ENCODE peak calls at places on chromosome 22, in seven cellular contexts. A is IMR-90, D is prostate gland, F is K562, B is sigmoid colon, C is heart left ventricle, G is gastrocnemius medialis. E is an unnamed sample.

GRCh38 chr22:35155403-35156025 is 89.6 kb downstream of the ISX start:
- DNase-seq in A (no peak), D (no peak), F (no peak), B (no peak), C (no peak), G (no peak), E (no peak)

GRCh38 chr22:45478108-45478771 is 24.4 kb upstream of the FBLN1 start:
- DNase-seq in A (peak; percentile 96), D (no peak), F (no peak), B (no peak), C (no peak), G (no peak), E (no peak)

GRCh38 chr22:28442264-28442950 is 237.2 kb downstream of the TTC28 start:
- DNase-seq in A (peak; percentile 69), D (peak; percentile 58), F (peak; percentile 83), B (peak; percentile 85), C (peak; percentile 91), G (peak; percentile 59), E (peak; percentile 84)

GRCh38 chr22:19799322-19800190 is 39.0 kb downstream of the TBX1 start:
- DNase-seq in A (peak; percentile 92), D (no peak), F (no peak), B (peak; percentile 75), C (peak; percentile 59), G (peak; percentile 45), E (peak; percentile 17)

GRCh38 chr22:35804421-35804820 is 86.7 kb downstream of the APOL5 start:
- DNase-seq in A (no peak), D (no peak), F (no peak), B (no peak), C (no peak), G (no peak), E (no peak)

GRCh38 chr22:35628732-35629131 is 11.6 kb upstream of the MB start:
- DNase-seq in A (no peak), D (no peak), F (no peak), B (no peak), C (no peak), G (no peak), E (no peak)

GRCh38 chr22:18962308-18962635 is 26.2 kb upstream of the PRODH start:
- DNase-seq in A (no peak), D (no peak), F (no peak), B (no peak), C (no peak), G (no peak), E (no peak)

GRCh38 chr22:47301820-47302475 is 539.5 kb downstream of the TBC1D22A start:
- DNase-seq in A (no peak), D (no peak), F (no peak), B (no peak), C (no peak), G (no peak), E (no peak)

GRCh38 chr22:35376728-35377472 is 4.0 kb upstream of the HMOX1 start:
- DNase-seq in A (peak; percentile 99), D (peak; percentile 91), F (peak; percentile 95), B (peak; percentile 98), C (peak; percentile 89), G (peak; percentile 85), E (peak; percentile 97)

GRCh38 chr22:23767303-23767672 is 484 bp downstream of the CHCHD10 start:
- DNase-seq in A (no peak), D (no peak), F (no peak), B (no peak), C (no peak), G (no peak), E (no peak)

GRCh38 chr22:19986410-19987341 is 29.9 kb downstream of the ARVCF start:
- DNase-seq in A (peak; percentile 61), D (peak; percentile 69), F (peak; percentile 97), B (peak; percentile 89), C (peak; percentile 93), G (peak; percentile 50), E (peak; percentile 83)

GRCh38 chr22:46752911-46753310 is 9.5 kb upstream of the TBC1D22A start:
- DNase-seq in A (no peak), D (no peak), F (no peak), B (no peak), C (no peak), G (no peak), E (no peak)

GRCh38 chr22:50609599-50609998 is 9.0 kb downstream of the MAPK8IP2 start:
- DNase-seq in A (no peak), D (no peak), F (no peak), B (no peak), C (no peak), G (no peak), E (no peak)

GRCh38 chr22:43230983-43231723 is 44.2 kb upstream of the TTLL12 start:
- DNase-seq in A (peak; percentile 28), D (peak; percentile 17), F (peak; percentile 71), B (no peak), C (peak; percentile 78), G (no peak), E (peak; percentile 65)

GRCh38 chr22:25139062-25139461 is 60.6 kb upstream of the CRYBB3 start:
- DNase-seq in A (no peak), D (peak; percentile 47), F (no peak), B (peak; percentile 74), C (peak; percentile 75), G (no peak), E (peak; percentile 52)

GRCh38 chr22:42805016-42805997 is 51.8 kb downstream of the ARFGAP3 start:
- DNase-seq in A (no peak), D (peak; percentile 89), F (no peak), B (peak; percentile 68), C (no peak), G (peak; percentile 42), E (peak; percentile 96)

GRCh38 chr22:26432619-26433311 is 3.7 kb downstream of the ASPHD2 start:
- DNase-seq in A (no peak), D (no peak), F (no peak), B (no peak), C (no peak), G (no peak), E (no peak)

GRCh38 chr22:46953968-46954755 is 191.7 kb downstream of the TBC1D22A start:
- DNase-seq in A (peak; percentile 13), D (no peak), F (no peak), B (no peak), C (no peak), G (no peak), E (no peak)

GRCh38 chr22:49825944-49826602 is 1.6 kb downstream of the BRD1 start:
- DNase-seq in A (peak; percentile 72), D (no peak), F (peak; percentile 55), B (no peak), C (peak; percentile 68), G (no peak), E (no peak)

GRCh38 chr22:27259390-27259789 is 542.2 kb downstream of the MN1 start:
- DNase-seq in A (no peak), D (no peak), F (no peak), B (no peak), C (no peak), G (no peak), E (no peak)

GRCh38 chr22:44676441-44677298 is 25.3 kb upstream of the PRR5 start:
- DNase-seq in A (peak; percentile 13), D (no peak), F (peak; percentile 94), B (no peak), C (peak; percentile 46), G (no peak), E (no peak)

GRCh38 chr22:24807284-24807950 is 1.4 kb downstream of the SGSM1 start:
- DNase-seq in A (no peak), D (peak; percentile 45), F (no peak), B (no peak), C (no peak), G (no peak), E (peak; percentile 56)

GRCh38 chr22:40819741-40820140 is 595 bp upstream of the SLC25A17 start:
- DNase-seq in A (peak; percentile 42), D (no peak), F (no peak), B (no peak), C (no peak), G (no peak), E (no peak)

GRCh38 chr22:31044262-31044861 is 36.8 kb upstream of the SMTN start:
- DNase-seq in A (peak; percentile 74), D (no peak), F (no peak), B (peak; percentile 93), C (peak; percentile 85), G (no peak), E (no peak)
- TF ChIP-seq POLR2A in A (no peak), D (no peak), F (no peak), B (no peak), C (no peak), G (no peak), E (no peak)

GRCh38 chr22:31972180-31972579 is 27.8 kb downstream of the YWHAH start:
- DNase-seq in A (no peak), D (no peak), F (no peak), B (no peak), C (no peak), G (no peak), E (no peak)

GRCh38 chr22:31980628-31981027 is 36.3 kb downstream of the YWHAH start:
- DNase-seq in A (no peak), D (no peak), F (no peak), B (no peak), C (no peak), G (no peak), E (no peak)

GRCh38 chr22:31973739-31974138 is 29.4 kb downstream of the YWHAH start:
- DNase-seq in A (no peak), D (no peak), F (no peak), B (no peak), C (no peak), G (no peak), E (no peak)

GRCh38 chr22:31977141-31977781 is 32.9 kb downstream of the YWHAH start:
- DNase-seq in A (peak; percentile 54), D (peak; percentile 78), F (peak; percentile 74), B (peak; percentile 75), C (peak; percentile 79), G (peak; percentile 48), E (peak; percentile 78)

DNA sequence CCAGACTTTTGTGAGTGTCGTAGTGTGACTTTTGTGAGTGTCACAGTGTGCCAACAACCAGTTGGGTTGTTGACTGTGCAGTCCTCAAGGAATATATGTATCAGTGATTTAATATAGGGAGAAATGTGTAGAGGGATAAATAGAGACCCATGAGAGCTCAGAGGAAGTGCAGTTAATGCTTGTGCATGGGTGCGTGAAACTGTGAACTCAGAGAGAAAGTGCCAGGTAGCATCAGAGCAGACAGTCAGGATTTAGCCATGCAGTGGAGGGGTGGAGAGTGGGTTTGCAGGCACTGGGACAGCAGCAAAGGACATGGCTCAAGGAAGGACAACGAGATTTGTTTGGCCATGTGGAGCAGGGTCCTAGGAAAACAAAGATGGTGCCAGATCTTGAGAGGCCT is 33.6 kb downstream of the YWHAH start:
- DNase-seq in A (no peak), D (no peak), F (no peak), B (no peak), C (no peak), G (no peak), E (no peak)
- H3K4me3 ChIP-seq in A (no peak overlapping the region), D (no peak overlapping the region), F (no peak overlapping the region), B (no peak overlapping the region), C (no peak overlapping the region), G (no peak overlapping the region), E (no peak overlapping the region)

DNA sequence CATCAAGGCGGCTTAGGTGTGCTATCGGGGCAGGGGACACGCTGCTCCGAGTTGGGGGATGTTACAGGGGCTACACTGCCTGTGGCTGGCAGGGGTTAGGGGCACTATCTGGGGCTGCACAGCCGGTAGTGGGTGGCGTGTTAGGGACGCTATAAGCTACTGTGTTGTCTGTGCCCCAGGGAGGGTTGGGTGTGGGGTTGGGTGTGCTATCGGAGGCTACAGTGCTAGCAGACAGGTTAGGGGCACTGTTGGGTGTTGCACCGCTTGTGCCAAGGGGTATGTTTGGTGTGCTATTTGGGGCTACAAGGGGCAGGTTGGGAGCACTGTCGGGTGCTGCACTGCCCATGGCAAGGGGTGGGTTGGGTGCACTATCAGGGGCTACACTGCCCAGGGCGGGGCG is 120.2 kb upstream of the VPREB1 start:
- DNase-seq in A (no peak), D (no peak), F (no peak), B (no peak), C (no peak), G (no peak), E (no peak)
- H3K27me3 ChIP-seq in A (peaks cover 25% of the 10 kb centered on the region), D (no peaks in the 10 kb centered on the region), F (peaks cover 28% of the 10 kb centered on the region), B (no peaks in the 10 kb centered on the region), C (peaks cover 26% of the 10 kb centered on the region), G (peaks cover 2% of the 10 kb centered on the region), E (no peaks in the 10 kb centered on the region)

GRCh38 chr22:38740116-38740723 is 15.6 kb downstream of the SUN2 start:
- DNase-seq in A (no peak), D (no peak), F (no peak), B (no peak), C (peak; percentile 53), G (no peak), E (no peak)
- TF ChIP-seq POLR2A in A (no peak), D (no peak), F (no peak), B (no peak), C (no peak), G (no peak), E (no peak)